ENCODE peak calls at places on chromosomes 3 and 15, in six cellular contexts. One of them, this sample, is unnamed.
A peak's percentile ranks its signal among the peaks of the same experiment; 100 is the strongest.

GRCh38 chr15:74791007-74791406 is 9.1 kb downstream of the CSK start:
- DNase-seq in endothelial cell of umbilical vein: no peak
- DNase-seq in MCF 10A: no peak
- DNase-seq in heart left ventricle: no peak
- DNase-seq in hepatocyte: no peak
- DNase-seq in heart right ventricle: no peak
- DNase-seq in this sample: no peak

GRCh38 chr3:123679712-123680386 is 95.0 kb upstream of the HACD2 start:
- DNase-seq in heart right ventricle: no peak
- DNase-seq in MCF 10A: no peak
- DNase-seq in endothelial cell of umbilical vein: no peak
- DNase-seq in heart left ventricle: no peak
- DNase-seq in hepatocyte: no peak
- DNase-seq in this sample: no peak

GRCh38 chr3:55458398-55458797 is 28.7 kb downstream of the WNT5A start:
- DNase-seq in MCF 10A: peak; percentile 15
- DNase-seq in heart left ventricle: no peak
- DNase-seq in hepatocyte: no peak
- DNase-seq in endothelial cell of umbilical vein: no peak
- DNase-seq in heart right ventricle: no peak
- DNase-seq in this sample: no peak

GRCh38 chr15:49145651-49146609 is 9.5 kb downstream of the COPS2 start:
- DNase-seq in hepatocyte: peak; percentile 74
- DNase-seq in endothelial cell of umbilical vein: peak; percentile 90
- DNase-seq in heart right ventricle: peak; percentile 26
- DNase-seq in heart left ventricle: no peak
- DNase-seq in MCF 10A: peak; percentile 58
- DNase-seq in this sample: peak; percentile 27

GRCh38 chr3:148794357-148794756 is 33.3 kb upstream of the CPB1 start:
- DNase-seq in endothelial cell of umbilical vein: no peak
- DNase-seq in MCF 10A: no peak
- DNase-seq in heart right ventricle: no peak
- DNase-seq in hepatocyte: peak; percentile 33
- DNase-seq in heart left ventricle: no peak
- DNase-seq in this sample: no peak

GRCh38 chr15:95394186-95395067 is 936.1 kb upstream of the NR2F2 start:
- DNase-seq in heart right ventricle: no peak
- DNase-seq in endothelial cell of umbilical vein: peak; percentile 71
- DNase-seq in MCF 10A: no peak
- DNase-seq in hepatocyte: no peak
- DNase-seq in heart left ventricle: no peak
- DNase-seq in this sample: no peak

GRCh38 chr3:151584603-151585002 is 123.7 kb upstream of the IGSF10 start:
- DNase-seq in hepatocyte: no peak
- DNase-seq in heart right ventricle: no peak
- DNase-seq in heart left ventricle: no peak
- DNase-seq in MCF 10A: peak; percentile 46
- DNase-seq in endothelial cell of umbilical vein: peak; percentile 6
- DNase-seq in this sample: no peak

GRCh38 chr15:85027033-85027380 is 45.4 kb downstream of the PDE8A start:
- DNase-seq in hepatocyte: no peak
- DNase-seq in endothelial cell of umbilical vein: no peak
- DNase-seq in heart left ventricle: no peak
- DNase-seq in heart right ventricle: no peak
- DNase-seq in MCF 10A: no peak
- DNase-seq in this sample: no peak

GRCh38 chr15:76947454-76947853 is 15.9 kb downstream of the RCN2 start:
- DNase-seq in MCF 10A: no peak
- DNase-seq in endothelial cell of umbilical vein: no peak
- DNase-seq in hepatocyte: no peak
- DNase-seq in heart left ventricle: no peak
- DNase-seq in heart right ventricle: no peak
- DNase-seq in this sample: no peak

GRCh38 chr15:79680721-79681120 is 216.1 kb downstream of the MTHFS start:
- DNase-seq in hepatocyte: no peak
- DNase-seq in MCF 10A: peak; percentile 88
- DNase-seq in heart right ventricle: no peak
- DNase-seq in endothelial cell of umbilical vein: peak; percentile 52
- DNase-seq in heart left ventricle: no peak
- DNase-seq in this sample: no peak

GRCh38 chr3:50575372-50575771 is 6.0 kb downstream of the HEMK1 start:
- DNase-seq in hepatocyte: no peak
- DNase-seq in heart left ventricle: no peak
- DNase-seq in heart right ventricle: no peak
- DNase-seq in endothelial cell of umbilical vein: no peak
- DNase-seq in MCF 10A: peak; percentile 51
- DNase-seq in this sample: no peak

GRCh38 chr15:101379647-101380046 is 84.6 kb upstream of the SNRPA1 start:
- DNase-seq in endothelial cell of umbilical vein: no peak
- DNase-seq in heart right ventricle: no peak
- DNase-seq in heart left ventricle: no peak
- DNase-seq in MCF 10A: no peak
- DNase-seq in hepatocyte: no peak
- DNase-seq in this sample: no peak

GRCh38 chr15:74791667-74792066 is 9.8 kb downstream of the CSK start:
- DNase-seq in MCF 10A: no peak
- DNase-seq in hepatocyte: no peak
- DNase-seq in heart left ventricle: no peak
- DNase-seq in endothelial cell of umbilical vein: no peak
- DNase-seq in heart right ventricle: no peak
- DNase-seq in this sample: no peak

GRCh38 chr15:73324496-73325170 is 44.1 kb downstream of the HCN4 start:
- DNase-seq in hepatocyte: no peak
- DNase-seq in heart left ventricle: peak; percentile 18
- DNase-seq in MCF 10A: no peak
- DNase-seq in heart right ventricle: no peak
- DNase-seq in endothelial cell of umbilical vein: no peak
- DNase-seq in this sample: no peak

GRCh38 chr15:79440355-79440908 is 8.3 kb downstream of the MINAR1 start:
- DNase-seq in MCF 10A: no peak
- DNase-seq in heart right ventricle: no peak
- DNase-seq in hepatocyte: no peak
- DNase-seq in endothelial cell of umbilical vein: no peak
- DNase-seq in heart left ventricle: no peak
- DNase-seq in this sample: no peak

GRCh38 chr3:112814256-112814655 is 32.4 kb downstream of the CD200R1L start:
- DNase-seq in endothelial cell of umbilical vein: peak; percentile 67
- DNase-seq in hepatocyte: peak; percentile 58
- DNase-seq in heart left ventricle: no peak
- DNase-seq in MCF 10A: peak; percentile 58
- DNase-seq in heart right ventricle: no peak
- DNase-seq in this sample: no peak

GRCh38 chr3:76400141-76400540 is 614.8 kb upstream of the ZNF717 start:
- DNase-seq in hepatocyte: no peak
- DNase-seq in MCF 10A: no peak
- DNase-seq in endothelial cell of umbilical vein: no peak
- DNase-seq in heart left ventricle: no peak
- DNase-seq in heart right ventricle: no peak
- DNase-seq in this sample: no peak

GRCh38 chr15:64596701-64597468 is 136.5 kb downstream of the ZNF609 start:
- DNase-seq in hepatocyte: peak; percentile 38
- DNase-seq in MCF 10A: peak; percentile 33
- DNase-seq in heart right ventricle: peak; percentile 12
- DNase-seq in heart left ventricle: no peak
- DNase-seq in endothelial cell of umbilical vein: peak; percentile 62
- DNase-seq in this sample: peak; percentile 4

GRCh38 chr3:53104762-53105161 is 25.5 kb downstream of the RFT1 start:
- DNase-seq in heart left ventricle: no peak
- DNase-seq in endothelial cell of umbilical vein: no peak
- DNase-seq in MCF 10A: no peak
- DNase-seq in hepatocyte: no peak
- DNase-seq in heart right ventricle: no peak
- DNase-seq in this sample: no peak

GRCh38 chr15:41838400-41838897 is at the start of gene PLA2G4B:
- DNase-seq in heart right ventricle: no peak
- DNase-seq in endothelial cell of umbilical vein: no peak
- DNase-seq in heart left ventricle: peak; percentile 41
- DNase-seq in hepatocyte: no peak
- DNase-seq in MCF 10A: peak; percentile 66
- DNase-seq in this sample: no peak

GRCh38 chr3:77259701-77260100 is 219.8 kb downstream of the ROBO2 start:
- DNase-seq in endothelial cell of umbilical vein: no peak
- DNase-seq in MCF 10A: no peak
- DNase-seq in heart left ventricle: no peak
- DNase-seq in heart right ventricle: no peak
- DNase-seq in hepatocyte: no peak
- DNase-seq in this sample: no peak

GRCh38 chr3:110618512-110619226 is 452.9 kb upstream of the NECTIN3 start:
- DNase-seq in endothelial cell of umbilical vein: no peak
- DNase-seq in hepatocyte: no peak
- DNase-seq in heart left ventricle: no peak
- DNase-seq in heart right ventricle: no peak
- DNase-seq in MCF 10A: no peak
- DNase-seq in this sample: no peak

DNA sequence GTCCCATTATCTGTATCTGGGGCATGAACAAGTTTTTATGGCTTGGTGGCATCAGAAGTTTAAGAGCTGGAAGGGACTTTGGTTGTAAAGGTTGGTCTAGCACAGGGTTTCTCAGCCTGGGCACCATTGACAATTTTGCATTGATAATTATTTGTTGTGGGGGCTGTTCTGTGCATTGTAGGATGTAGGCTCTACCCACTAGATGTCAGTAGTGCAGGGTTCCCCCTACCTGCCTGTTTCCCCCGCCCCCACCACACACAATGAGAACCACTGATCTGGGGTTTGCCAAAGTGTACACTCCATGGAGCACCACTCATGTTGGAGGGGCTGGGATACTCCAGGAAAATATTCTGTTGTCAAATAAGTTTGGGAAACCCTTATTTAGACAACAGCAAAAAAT is 42.7 kb downstream of the PLCL2 start:
- DNase-seq in MCF 10A: no peak
- DNase-seq in hepatocyte: no peak
- DNase-seq in heart left ventricle: no peak
- DNase-seq in endothelial cell of umbilical vein: no peak
- DNase-seq in heart right ventricle: no peak
- DNase-seq in this sample: no peak
- TF ChIP-seq CTCF in MCF 10A: no peak
- TF ChIP-seq CTCF in hepatocyte: no peak
- TF ChIP-seq CTCF in heart left ventricle: no peak
- TF ChIP-seq CTCF in endothelial cell of umbilical vein: no peak
- TF ChIP-seq CTCF in heart right ventricle: no peak
- TF ChIP-seq CTCF in this sample: no peak

GRCh38 chr3:38558864-38559263 is 62.7 kb downstream of the EXOG start:
- DNase-seq in endothelial cell of umbilical vein: no peak
- DNase-seq in heart right ventricle: no peak
- DNase-seq in heart left ventricle: no peak
- DNase-seq in MCF 10A: no peak
- DNase-seq in hepatocyte: no peak
- DNase-seq in this sample: no peak
- TF ChIP-seq CTCF in endothelial cell of umbilical vein: no peak
- TF ChIP-seq CTCF in heart right ventricle: no peak
- TF ChIP-seq CTCF in heart left ventricle: no peak
- TF ChIP-seq CTCF in MCF 10A: no peak
- TF ChIP-seq CTCF in hepatocyte: no peak
- TF ChIP-seq CTCF in this sample: no peak

DNA sequence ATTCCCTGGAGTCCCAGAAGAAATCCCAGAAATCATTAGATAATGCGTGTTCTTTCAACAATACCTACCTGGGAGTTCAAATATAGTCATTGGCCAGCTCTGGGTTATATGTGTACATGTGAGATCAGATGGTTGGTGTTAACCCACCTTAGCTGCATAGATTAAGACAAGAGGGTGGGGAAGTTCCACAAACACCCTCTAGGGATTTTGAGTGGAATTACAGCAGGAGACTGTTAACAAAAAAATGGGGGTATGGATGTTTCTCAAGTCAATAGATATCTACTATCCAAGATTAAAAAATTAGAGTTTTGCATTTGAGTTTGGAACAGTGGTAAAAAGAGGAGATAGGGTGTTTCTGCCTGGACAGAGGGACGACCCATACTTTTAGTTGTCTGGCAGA is 282.5 kb upstream of the CNTN3 start:
- DNase-seq in heart right ventricle: no peak
- DNase-seq in endothelial cell of umbilical vein: no peak
- DNase-seq in MCF 10A: peak; percentile 11
- DNase-seq in heart left ventricle: no peak
- DNase-seq in hepatocyte: no peak
- DNase-seq in this sample: no peak
- TF ChIP-seq CTCF in heart right ventricle: no peak
- TF ChIP-seq CTCF in endothelial cell of umbilical vein: no peak
- TF ChIP-seq CTCF in MCF 10A: peak; percentile 21
- TF ChIP-seq CTCF in heart left ventricle: no peak
- TF ChIP-seq CTCF in hepatocyte: peak; percentile 33
- TF ChIP-seq CTCF in this sample: peak; percentile 52

DNA sequence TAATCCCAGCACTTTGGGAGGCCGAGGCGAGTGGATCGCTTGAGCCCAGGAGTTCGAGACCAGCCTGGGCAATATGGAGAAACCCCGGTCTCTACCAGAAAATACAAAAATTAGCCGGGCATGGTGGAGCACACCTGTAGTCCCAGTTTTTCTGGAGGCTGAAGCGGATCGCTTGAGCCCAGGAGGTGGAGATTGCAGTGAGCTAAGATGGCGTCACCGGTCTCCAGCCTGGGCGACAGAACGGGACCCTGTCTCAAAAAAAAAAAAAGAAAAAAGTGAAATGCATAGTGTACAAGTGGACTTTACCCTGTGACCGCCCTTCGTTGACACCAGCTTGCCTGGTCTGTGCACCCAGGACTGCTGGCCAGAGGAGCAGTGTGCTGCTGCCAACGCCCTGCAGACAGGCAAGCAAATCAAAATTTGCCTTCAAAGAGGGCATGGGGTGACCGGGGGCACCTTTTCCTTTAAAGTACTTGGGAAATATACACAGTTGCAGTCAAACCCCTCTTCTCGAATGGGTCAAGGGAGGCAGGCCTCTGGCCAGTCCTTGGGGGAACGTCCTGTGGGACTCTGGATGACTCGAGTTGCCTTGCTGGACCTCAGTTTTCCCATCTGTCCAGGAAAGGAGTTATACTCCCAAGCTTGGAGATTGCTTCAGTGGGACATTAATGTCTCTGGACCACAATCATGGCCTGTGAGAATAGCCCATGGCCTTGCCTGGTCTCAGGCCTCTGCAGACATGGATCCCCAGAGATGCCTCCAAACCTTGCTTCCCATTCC is 1.0 kb downstream of the XYLB start:
- DNase-seq in heart left ventricle: no peak
- DNase-seq in endothelial cell of umbilical vein: no peak
- DNase-seq in hepatocyte: peak; percentile 42
- DNase-seq in MCF 10A: no peak
- DNase-seq in heart right ventricle: no peak
- DNase-seq in this sample: no peak
- TF ChIP-seq CTCF in heart left ventricle: no peak
- TF ChIP-seq CTCF in endothelial cell of umbilical vein: no peak
- TF ChIP-seq CTCF in hepatocyte: no peak
- TF ChIP-seq CTCF in MCF 10A: no peak
- TF ChIP-seq CTCF in heart right ventricle: no peak
- TF ChIP-seq CTCF in this sample: no peak